ENCODE peak calls at places on chromosomes 5 and 9, in eight cellular contexts. One of them, this sample, is unnamed.

GRCh38 chr9:33161589-33162132 is 5.5 kb downstream of the B4GALT1 start:
- DNase-seq in SHP77 treated with DMSO at 0.1 percent for 48 hours: no peak
- DNase-seq in stromal cell of bone marrow: no peak
- DNase-seq in tibial nerve: no peak
- DNase-seq in RPMI8226: no peak
- DNase-seq in Calu3: no peak
- DNase-seq in IMR-90: no peak
- DNase-seq in iPS-NIHi11: no peak
- DNase-seq in this sample: no peak

GRCh38 chr9:120965344-120966004 is 38.9 kb upstream of the TRAF1 start:
- DNase-seq in SHP77 treated with DMSO at 0.1 percent for 48 hours: no peak
- DNase-seq in stromal cell of bone marrow: no peak
- DNase-seq in tibial nerve: peak
- DNase-seq in RPMI8226: no peak
- DNase-seq in Calu3: no peak
- DNase-seq in IMR-90: no peak
- DNase-seq in iPS-NIHi11: peak
- DNase-seq in this sample: no peak

GRCh38 chr5:180301253-180301652 is 9.4 kb upstream of the MAPK9 start:
- DNase-seq in SHP77 treated with DMSO at 0.1 percent for 48 hours: no peak
- DNase-seq in stromal cell of bone marrow: no peak
- DNase-seq in tibial nerve: no peak
- DNase-seq in RPMI8226: no peak
- DNase-seq in Calu3: no peak
- DNase-seq in IMR-90: no peak
- DNase-seq in iPS-NIHi11: no peak
- DNase-seq in this sample: no peak

GRCh38 chr5:150464554-150465012 is 15.0 kb upstream of the RPS14 start:
- DNase-seq in SHP77 treated with DMSO at 0.1 percent for 48 hours: no peak
- DNase-seq in stromal cell of bone marrow: no peak
- DNase-seq in tibial nerve: no peak
- DNase-seq in RPMI8226: no peak
- DNase-seq in Calu3: no peak
- DNase-seq in IMR-90: no peak
- DNase-seq in iPS-NIHi11: no peak
- DNase-seq in this sample: no peak

GRCh38 chr5:172556971-172557461 is 84.0 kb upstream of the NEURL1B start:
- DNase-seq in SHP77 treated with DMSO at 0.1 percent for 48 hours: no peak
- DNase-seq in stromal cell of bone marrow: no peak
- DNase-seq in tibial nerve: no peak
- DNase-seq in RPMI8226: no peak
- DNase-seq in Calu3: no peak
- DNase-seq in IMR-90: no peak
- DNase-seq in iPS-NIHi11: no peak
- DNase-seq in this sample: no peak

GRCh38 chr5:122192883-122193496 is 63.6 kb downstream of the ZNF474 start:
- DNase-seq in SHP77 treated with DMSO at 0.1 percent for 48 hours: peak
- DNase-seq in stromal cell of bone marrow: peak
- DNase-seq in tibial nerve: peak
- DNase-seq in RPMI8226: peak
- DNase-seq in Calu3: peak
- DNase-seq in IMR-90: peak
- DNase-seq in iPS-NIHi11: peak
- DNase-seq in this sample: peak

GRCh38 chr5:64210866-64211265 is 45.2 kb downstream of the RNF180 start:
- DNase-seq in SHP77 treated with DMSO at 0.1 percent for 48 hours: no peak
- DNase-seq in stromal cell of bone marrow: peak
- DNase-seq in tibial nerve: no peak
- DNase-seq in RPMI8226: no peak
- DNase-seq in Calu3: peak
- DNase-seq in IMR-90: peak
- DNase-seq in iPS-NIHi11: no peak
- DNase-seq in this sample: peak

GRCh38 chr9:34362614-34363013 is 14.1 kb downstream of the MYORG start:
- DNase-seq in SHP77 treated with DMSO at 0.1 percent for 48 hours: no peak
- DNase-seq in stromal cell of bone marrow: no peak
- DNase-seq in tibial nerve: no peak
- DNase-seq in RPMI8226: no peak
- DNase-seq in Calu3: no peak
- DNase-seq in IMR-90: no peak
- DNase-seq in iPS-NIHi11: no peak
- DNase-seq in this sample: no peak

GRCh38 chr5:173320259-173320658 is 8.0 kb downstream of the STC2 start:
- DNase-seq in SHP77 treated with DMSO at 0.1 percent for 48 hours: no peak
- DNase-seq in stromal cell of bone marrow: no peak
- DNase-seq in tibial nerve: no peak
- DNase-seq in RPMI8226: no peak
- DNase-seq in Calu3: no peak
- DNase-seq in IMR-90: no peak
- DNase-seq in iPS-NIHi11: no peak
- DNase-seq in this sample: no peak

GRCh38 chr9:110463499-110463898 is 116.0 kb downstream of the SVEP1 start:
- DNase-seq in SHP77 treated with DMSO at 0.1 percent for 48 hours: no peak
- DNase-seq in stromal cell of bone marrow: no peak
- DNase-seq in tibial nerve: no peak
- DNase-seq in RPMI8226: no peak
- DNase-seq in Calu3: no peak
- DNase-seq in IMR-90: no peak
- DNase-seq in iPS-NIHi11: no peak
- DNase-seq in this sample: no peak